ENCODE peak calls at places on chromosomes 3 and 15, in nine cellular contexts. One of them, this sample, is unnamed.

GRCh38 chr3:16253601-16254000 is 11.1 kb downstream of the DPH3 start:
- DNase-seq in C1 segment of cervical spinal cord: no peak
- DNase-seq in naive thymus-derived CD8-positive, alpha-beta T cell: no peak
- DNase-seq in HCT116: no peak
- DNase-seq in gastrocnemius medialis: peak
- DNase-seq in A549: no peak
- DNase-seq in HAP-1: no peak
- DNase-seq in BJ: no peak
- DNase-seq in NCI-H2171 treated with DMSO at 0.1 percent for 48 hours: no peak
- DNase-seq in this sample: no peak

GRCh38 chr15:43930079-43930478 is 103.3 kb downstream of the WDR76 start:
- DNase-seq in C1 segment of cervical spinal cord: peak
- DNase-seq in naive thymus-derived CD8-positive, alpha-beta T cell: no peak
- DNase-seq in HCT116: no peak
- DNase-seq in gastrocnemius medialis: no peak
- DNase-seq in A549: no peak
- DNase-seq in HAP-1: no peak
- DNase-seq in BJ: no peak
- DNase-seq in NCI-H2171 treated with DMSO at 0.1 percent for 48 hours: peak
- DNase-seq in this sample: peak

GRCh38 chr15:48862705-48863104 is 15.2 kb upstream of the EID1 start:
- DNase-seq in C1 segment of cervical spinal cord: no peak
- DNase-seq in naive thymus-derived CD8-positive, alpha-beta T cell: no peak
- DNase-seq in HCT116: no peak
- DNase-seq in gastrocnemius medialis: no peak
- DNase-seq in A549: no peak
- DNase-seq in HAP-1: no peak
- DNase-seq in BJ: no peak
- DNase-seq in NCI-H2171 treated with DMSO at 0.1 percent for 48 hours: no peak
- DNase-seq in this sample: no peak

GRCh38 chr3:181739628-181740027 is 27.9 kb downstream of the SOX2 start:
- DNase-seq in C1 segment of cervical spinal cord: no peak
- DNase-seq in naive thymus-derived CD8-positive, alpha-beta T cell: no peak
- DNase-seq in HCT116: peak
- DNase-seq in gastrocnemius medialis: no peak
- DNase-seq in A549: no peak
- DNase-seq in HAP-1: no peak
- DNase-seq in BJ: no peak
- DNase-seq in NCI-H2171 treated with DMSO at 0.1 percent for 48 hours: no peak
- DNase-seq in this sample: peak

GRCh38 chr3:53194218-53195065 is 33.4 kb downstream of the PRKCD start:
- DNase-seq in C1 segment of cervical spinal cord: no peak
- DNase-seq in naive thymus-derived CD8-positive, alpha-beta T cell: no peak
- DNase-seq in HCT116: no peak
- DNase-seq in gastrocnemius medialis: no peak
- DNase-seq in A549: no peak
- DNase-seq in HAP-1: no peak
- DNase-seq in BJ: no peak
- DNase-seq in NCI-H2171 treated with DMSO at 0.1 percent for 48 hours: peak
- DNase-seq in this sample: no peak

GRCh38 chr3:69306239-69307185 is 79.4 kb downstream of the FRMD4B start:
- DNase-seq in C1 segment of cervical spinal cord: peak
- DNase-seq in naive thymus-derived CD8-positive, alpha-beta T cell: peak
- DNase-seq in HCT116: peak
- DNase-seq in gastrocnemius medialis: peak
- DNase-seq in A549: peak
- DNase-seq in HAP-1: peak
- DNase-seq in BJ: peak
- DNase-seq in NCI-H2171 treated with DMSO at 0.1 percent for 48 hours: peak
- DNase-seq in this sample: peak

GRCh38 chr3:172300187-172300586 is 148.1 kb downstream of the GHSR start:
- DNase-seq in C1 segment of cervical spinal cord: no peak
- DNase-seq in naive thymus-derived CD8-positive, alpha-beta T cell: no peak
- DNase-seq in HCT116: no peak
- DNase-seq in gastrocnemius medialis: no peak
- DNase-seq in A549: no peak
- DNase-seq in HAP-1: peak
- DNase-seq in BJ: no peak
- DNase-seq in NCI-H2171 treated with DMSO at 0.1 percent for 48 hours: no peak
- DNase-seq in this sample: no peak

GRCh38 chr3:10702961-10703740 is 112.9 kb upstream of the SLC6A11 start:
- DNase-seq in C1 segment of cervical spinal cord: peak
- DNase-seq in naive thymus-derived CD8-positive, alpha-beta T cell: no peak
- DNase-seq in HCT116: peak
- DNase-seq in gastrocnemius medialis: no peak
- DNase-seq in A549: peak
- DNase-seq in HAP-1: peak
- DNase-seq in BJ: no peak
- DNase-seq in NCI-H2171 treated with DMSO at 0.1 percent for 48 hours: no peak
- DNase-seq in this sample: no peak

GRCh38 chr3:101988591-101988990 is 139.3 kb downstream of the NFKBIZ start:
- DNase-seq in C1 segment of cervical spinal cord: no peak
- DNase-seq in naive thymus-derived CD8-positive, alpha-beta T cell: no peak
- DNase-seq in HCT116: no peak
- DNase-seq in gastrocnemius medialis: no peak
- DNase-seq in A549: no peak
- DNase-seq in HAP-1: no peak
- DNase-seq in BJ: no peak
- DNase-seq in NCI-H2171 treated with DMSO at 0.1 percent for 48 hours: no peak
- DNase-seq in this sample: no peak

GRCh38 chr3:53242642-53243041 is 13.2 kb downstream of the TKT start:
- DNase-seq in C1 segment of cervical spinal cord: no peak
- DNase-seq in naive thymus-derived CD8-positive, alpha-beta T cell: no peak
- DNase-seq in HCT116: no peak
- DNase-seq in gastrocnemius medialis: no peak
- DNase-seq in A549: no peak
- DNase-seq in HAP-1: no peak
- DNase-seq in BJ: no peak
- DNase-seq in NCI-H2171 treated with DMSO at 0.1 percent for 48 hours: no peak
- DNase-seq in this sample: no peak

GRCh38 chr15:63987979-63988378 is 58.3 kb downstream of the DAPK2 start:
- DNase-seq in C1 segment of cervical spinal cord: no peak
- DNase-seq in naive thymus-derived CD8-positive, alpha-beta T cell: no peak
- DNase-seq in HCT116: no peak
- DNase-seq in gastrocnemius medialis: peak
- DNase-seq in A549: no peak
- DNase-seq in HAP-1: no peak
- DNase-seq in BJ: no peak
- DNase-seq in NCI-H2171 treated with DMSO at 0.1 percent for 48 hours: peak
- DNase-seq in this sample: no peak

GRCh38 chr3:16319307-16319706 is 54.3 kb downstream of the OXNAD1 start:
- DNase-seq in C1 segment of cervical spinal cord: no peak
- DNase-seq in naive thymus-derived CD8-positive, alpha-beta T cell: peak
- DNase-seq in HCT116: peak
- DNase-seq in gastrocnemius medialis: no peak
- DNase-seq in A549: peak
- DNase-seq in HAP-1: peak
- DNase-seq in BJ: no peak
- DNase-seq in NCI-H2171 treated with DMSO at 0.1 percent for 48 hours: no peak
- DNase-seq in this sample: no peak

This sample was measured in LoVo.